ENCODE peak calls at places on chromosomes 4 and X, in six cellular contexts. F is effector CD4-positive, alpha-beta T cell; P is HEK293T; J is pancreas; D is EH; S is right cardiac atrium. T is an unnamed sample.

GRCh38 chr4:140141196-140141845 is 12.7 kb downstream of the MAML3 start:
- DNase-seq in J (no peak), S (no peak), D (no peak), P (no peak), F (no peak), T (no peak)

GRCh38 chr4:15423285-15423711 is 4.5 kb upstream of the C1QTNF7 start:
- DNase-seq in D (no peak), F (no peak), P (no peak), J (no peak), S (no peak), T (no peak)

GRCh38 chrX:140815868-140816267 is 106.3 kb downstream of the LINC00632 start:
- DNase-seq in J (no peak), P (no peak), S (no peak), F (no peak), D (peak; percentile 52), T (no peak)

GRCh38 chrX:100424012-100424411 is 13.9 kb upstream of the PCDH19 start:
- DNase-seq in S (no peak), D (no peak), J (no peak), F (no peak), P (peak; percentile 62), T (no peak)

GRCh38 chrX:130083107-130083490 is 27.2 kb downstream of the ELF4 start:
- DNase-seq in J (no peak), D (peak; percentile 29), F (no peak), S (no peak), P (no peak), T (no peak)

GRCh38 chr4:17327587-17327986 is 184.3 kb downstream of the QDPR start:
- DNase-seq in S (no peak), J (no peak), P (no peak), D (no peak), F (no peak), T (no peak)

GRCh38 chrX:71619193-71619592 is 882 bp upstream of the CXCR3 start:
- DNase-seq in F (peak; percentile 55), J (no peak), S (no peak), D (no peak), P (no peak), T (no peak)

GRCh38 chr4:6910340-6910959 is 824 bp downstream of the TBC1D14 start:
- DNase-seq in P (peak; percentile 41), F (no peak), S (no peak), D (no peak), J (peak; percentile 80), T (peak; percentile 62)

GRCh38 chr4:119286377-119287002 is 35.4 kb downstream of the FABP2 start:
- DNase-seq in D (peak; percentile 82), J (no peak), F (peak; percentile 17), P (no peak), S (no peak), T (no peak)

GRCh38 chr4:144687466-144687865 is 41.5 kb downstream of the HHIP start:
- DNase-seq in P (no peak), S (no peak), J (no peak), F (no peak), D (no peak), T (no peak)

GRCh38 chrX:6681469-6681868 is 146.6 kb upstream of the VCX3A start:
- DNase-seq in F (no peak), P (no peak), J (no peak), S (no peak), D (no peak), T (no peak)

GRCh38 chrX:281166-281999 is at the start of gene PLCXD1:
- DNase-seq in J (peak; percentile 57), F (no peak), P (no peak), D (no peak), S (no peak), T (peak; percentile 55)

GRCh38 chr4:174047363-174047762 is 236.1 kb downstream of the FBXO8 start:
- DNase-seq in S (no peak), J (no peak), D (no peak), P (no peak), F (no peak), T (no peak)

GRCh38 chrX:77436682-77437081 is 10.5 kb upstream of the FGF16 start:
- DNase-seq in S (no peak), D (peak; percentile 79), P (no peak), J (no peak), F (no peak), T (no peak)

GRCh38 chr4:158940276-158940675 is 162.6 kb upstream of the RAPGEF2 start:
- DNase-seq in P (no peak), J (no peak), F (no peak), D (no peak), S (no peak), T (no peak)

GRCh38 chr4:140256941-140257340 is 103.0 kb upstream of the MAML3 start:
- DNase-seq in J (no peak), S (no peak), D (peak; percentile 80), F (no peak), P (no peak), T (no peak)

GRCh38 chr4:47617607-47618006 is 132.5 kb downstream of the ATP10D start:
- DNase-seq in S (no peak), F (no peak), D (no peak), P (no peak), J (no peak), T (no peak)

GRCh38 chr4:89434364-89434988 is 126.9 kb upstream of the GPRIN3 start:
- DNase-seq in J (no peak), P (peak; percentile 50), S (no peak), D (peak; percentile 27), F (no peak), T (peak; percentile 21)

GRCh38 chrX:11210397-11210796 is 82.8 kb upstream of the AMELX start:
- DNase-seq in P (no peak), S (no peak), F (no peak), D (peak; percentile 13), J (no peak), T (no peak)

GRCh38 chr4:185202984-185203379 is 818 bp downstream of the CFAP97 start:
- DNase-seq in S (no peak), D (no peak), J (no peak), P (no peak), F (no peak), T (no peak)

GRCh38 chr4:89664521-89664920 is 172.4 kb downstream of the SNCA start:
- DNase-seq in D (no peak), F (no peak), J (no peak), P (no peak), S (no peak), T (no peak)

GRCh38 chr4:11741190-11741652 is 312.5 kb upstream of the HS3ST1 start:
- DNase-seq in D (peak; percentile 16), J (no peak), P (no peak), S (no peak), F (no peak), T (no peak)

GRCh38 chr4:138037716-138038115 is 204.4 kb downstream of the SLC7A11 start:
- DNase-seq in F (no peak), J (no peak), P (no peak), D (peak; percentile 75), S (no peak), T (no peak)

GRCh38 chr4:182093431-182093831 is 149.8 kb upstream of the TENM3 start:
- DNase-seq in S (no peak), P (no peak), F (no peak), J (no peak), D (no peak), T (no peak)

GRCh38 chr4:150722908-150723362 is 141.0 kb downstream of the MAB21L2 start:
- DNase-seq in J (peak; percentile 95), F (no peak), S (peak; percentile 89), D (peak; percentile 25), P (peak; percentile 6), T (peak; percentile 88)

GRCh38 chr4:1856920-1857699 is 1.2 kb upstream of the LETM1 start:
- DNase-seq in D (peak; percentile 44), J (peak; percentile 76), F (no peak), S (peak; percentile 55), P (no peak), T (peak; percentile 61)

GRCh38 chr4:19850909-19851308 is 400.8 kb upstream of the SLIT2 start:
- DNase-seq in S (no peak), P (no peak), D (peak; percentile 83), F (no peak), J (no peak), T (no peak)

GRCh38 chr4:6257243-6258025 is 12.2 kb upstream of the WFS1 start:
- DNase-seq in D (no peak), J (peak; percentile 28), P (no peak), F (no peak), S (no peak), T (no peak)

GRCh38 chrX:108736509-108737479 is at the start of gene IRS4:
- DNase-seq in D (peak; percentile 22), S (no peak), F (no peak), P (peak; percentile 66), J (peak; percentile 67), T (no peak)

GRCh38 chr4:94457692-94458106 is 6.0 kb downstream of the PDLIM5 start:
- DNase-seq in P (no peak), D (peak; percentile 39), J (no peak), F (no peak), S (peak; percentile 25), T (no peak)

GRCh38 chrX:101362757-101363156 is 14.2 kb upstream of the TIMM8A start:
- DNase-seq in J (no peak), D (no peak), P (no peak), S (no peak), F (no peak), T (no peak)

GRCh38 chr4:180695851-180696250 is 1547.4 kb upstream of the TENM3 start:
- DNase-seq in S (no peak), D (peak; percentile 11), F (no peak), P (no peak), J (no peak), T (no peak)

GRCh38 chr4:187251896-187252295 is 528.2 kb upstream of the FAT1 start:
- DNase-seq in F (no peak), D (peak; percentile 66), P (no peak), S (no peak), J (no peak), T (no peak)

GRCh38 chr4:182671749-182672148 is 245.4 kb downstream of the DCTD start:
- DNase-seq in P (no peak), D (no peak), S (no peak), F (no peak), J (no peak), T (no peak)

GRCh38 chr4:169249214-169249973 is 21.4 kb downstream of the SH3RF1 start:
- DNase-seq in F (no peak), D (peak; percentile 40), P (no peak), S (no peak), J (no peak), T (no peak)

T was measured in mucosa of descending colon.